ENCODE peak calls at places on chromosome 7, in eight cellular contexts. L, R, E, D, U, A, W and B are unnamed samples.

GRCh38 chr7:125563964-125564529 is 634.4 kb upstream of the POT1 start:
- DNase-seq in W (no peak), L (no peak), U (peak), D (peak), E (no peak), A (no peak), R (no peak), B (no peak)

GRCh38 chr7:142481548-142481947 is 223.7 kb upstream of the PRSS58 start:
- DNase-seq in E (no peak), R (no peak), A (no peak), W (peak), D (peak), L (no peak), U (peak), B (no peak)

GRCh38 chr7:133735222-133735621 is 391.9 kb upstream of the LRGUK start:
- DNase-seq in E (no peak), D (no peak), L (no peak), W (no peak), A (no peak), U (peak), R (no peak), B (no peak)

GRCh38 chr7:79453558-79454324 is at the start of gene MAGI2:
- DNase-seq in A (no peak), W (peak), U (no peak), D (peak), L (peak), R (peak), E (no peak), B (peak)

GRCh38 chr7:34191766-34192550 is 286.6 kb downstream of the BMPER start:
- DNase-seq in R (no peak), W (no peak), U (no peak), D (peak), E (no peak), A (no peak), L (no peak), B (peak)

GRCh38 chr7:77867208-77867915 is 68.8 kb downstream of the PHTF2 start:
- DNase-seq in A (no peak), U (peak), L (no peak), D (no peak), W (peak), R (peak), E (no peak), B (no peak)

GRCh38 chr7:103532955-103533354 is 86.9 kb upstream of the SLC26A5 start:
- DNase-seq in L (no peak), E (no peak), W (no peak), U (no peak), A (no peak), R (no peak), D (no peak), B (no peak)

GRCh38 chr7:84025332-84025927 is 169.2 kb downstream of the SEMA3A start:
- DNase-seq in W (peak), D (peak), L (peak), A (peak), R (peak), E (peak), U (peak), B (peak)

GRCh38 chr7:30327813-30328212 is 43.4 kb downstream of the ZNRF2 start:
- DNase-seq in L (no peak), U (peak), E (peak), R (no peak), D (no peak), A (no peak), W (peak), B (no peak)

GRCh38 chr7:96596120-96596826 is 113.4 kb downstream of the SEM1 start:
- DNase-seq in L (no peak), W (peak), D (peak), R (peak), E (peak), U (peak), A (no peak), B (peak)

GRCh38 chr7:1248459-1249131 is 15.9 kb downstream of the UNCX start:
- DNase-seq in D (peak), R (no peak), W (no peak), A (no peak), L (no peak), U (no peak), E (no peak), B (no peak)

GRCh38 chr7:119482671-119483070 is 790.3 kb upstream of the KCND2 start:
- DNase-seq in E (no peak), L (no peak), U (no peak), D (peak), R (no peak), W (no peak), A (no peak), B (no peak)

GRCh38 chr7:53062796-53063195 is 27.4 kb downstream of the POM121L12 start:
- DNase-seq in D (no peak), L (no peak), E (no peak), W (no peak), R (no peak), A (no peak), U (no peak), B (no peak)

GRCh38 chr7:4610768-4611467 is 71.2 kb upstream of the FOXK1 start:
- DNase-seq in D (peak), A (peak), W (peak), U (peak), E (peak), R (peak), L (peak), B (peak)

GRCh38 chr7:144407266-144407931 is 3.9 kb upstream of the NOBOX start:
- DNase-seq in W (no peak), U (peak), E (peak), L (no peak), A (no peak), D (no peak), R (no peak), B (no peak)

GRCh38 chr7:45036317-45036716 is 36.3 kb downstream of the CCM2 start:
- DNase-seq in E (no peak), A (no peak), W (no peak), L (no peak), R (no peak), U (no peak), D (peak), B (no peak)

GRCh38 chr7:44281811-44282600 is 43.4 kb downstream of the CAMK2B start:
- DNase-seq in L (peak), D (no peak), W (no peak), R (no peak), E (no peak), A (no peak), U (no peak), B (no peak)

GRCh38 chr7:101162551-101163280 is 2.7 kb downstream of the VGF start:
- DNase-seq in L (peak), W (peak), D (peak), A (no peak), U (peak), R (peak), E (peak), B (peak)

GRCh38 chr7:105493928-105494325 is 28.1 kb downstream of the PUS7 start:
- DNase-seq in W (peak), R (peak), A (no peak), L (no peak), E (no peak), U (no peak), D (no peak), B (no peak)

DNA sequence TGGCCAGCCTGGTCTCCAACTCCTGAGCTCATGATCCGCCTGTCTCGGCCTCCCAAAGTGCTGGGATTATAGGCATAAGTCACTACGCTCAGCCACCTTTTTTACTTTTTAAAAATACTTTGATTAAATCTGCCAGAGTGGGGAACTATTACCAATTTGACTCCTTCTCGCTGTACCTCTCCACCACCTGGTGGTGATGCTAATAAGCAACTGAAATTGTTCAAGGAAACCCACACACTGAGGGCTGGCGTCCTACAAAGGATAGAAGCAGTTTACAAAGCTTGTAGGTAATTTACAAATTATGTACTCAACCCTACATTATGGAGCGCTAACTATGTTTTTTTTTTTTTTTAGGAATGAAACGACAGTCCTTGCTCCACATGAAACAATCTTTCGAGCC is 111.1 kb downstream of the CPED1 start:
- DNase-seq in R (no peak), U (peak), W (no peak), E (no peak), A (no peak), L (no peak), D (peak), B (no peak)
- TF ChIP-seq CTCF in R (peak), U (peak), W (peak), E (no peak), A (peak), L (no peak), D (peak), B (peak)

DNA sequence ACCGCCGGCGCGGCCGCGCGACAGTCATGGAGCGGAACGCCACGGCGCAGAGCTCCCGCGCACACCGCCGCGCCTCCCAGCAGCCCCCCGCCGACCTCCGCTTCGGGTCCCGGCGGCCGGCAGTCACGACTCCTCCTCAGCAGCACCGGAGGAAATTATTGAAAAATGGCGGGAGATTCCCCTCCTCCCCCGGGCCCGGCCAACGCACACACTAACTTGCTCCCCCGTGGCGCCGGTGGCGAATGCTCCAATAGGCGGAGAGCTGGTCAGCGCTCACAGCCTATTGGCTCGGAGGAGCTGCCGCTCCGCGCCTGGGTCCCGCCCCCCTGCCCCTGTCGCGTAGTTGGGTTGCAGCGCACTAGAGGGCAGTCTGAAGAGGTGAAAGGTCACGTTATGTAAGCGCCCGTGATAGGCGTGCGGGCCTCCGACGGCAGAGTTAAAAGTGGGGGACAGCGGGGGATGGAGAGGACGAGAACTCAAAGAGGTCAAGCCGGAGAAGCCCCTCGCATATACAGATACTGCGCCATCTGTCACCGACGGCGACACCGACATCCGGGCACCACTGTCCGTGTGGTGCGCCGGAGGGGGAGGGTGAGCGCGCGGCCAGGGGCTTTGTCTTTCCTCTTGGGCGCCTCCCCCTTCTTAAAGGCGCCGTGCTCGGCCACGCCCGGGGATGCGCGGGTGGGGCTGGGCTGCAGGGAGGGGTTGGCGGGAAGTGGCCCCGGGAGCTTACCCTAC is at the start of gene BAZ1B:
- DNase-seq in D (peak), L (peak), R (peak), W (peak), U (peak), A (peak), E (peak), B (peak)
- TF ChIP-seq CTCF in D (peak), L (no peak), R (peak), W (peak), U (no peak), A (no peak), E (peak), B (peak)

DNA sequence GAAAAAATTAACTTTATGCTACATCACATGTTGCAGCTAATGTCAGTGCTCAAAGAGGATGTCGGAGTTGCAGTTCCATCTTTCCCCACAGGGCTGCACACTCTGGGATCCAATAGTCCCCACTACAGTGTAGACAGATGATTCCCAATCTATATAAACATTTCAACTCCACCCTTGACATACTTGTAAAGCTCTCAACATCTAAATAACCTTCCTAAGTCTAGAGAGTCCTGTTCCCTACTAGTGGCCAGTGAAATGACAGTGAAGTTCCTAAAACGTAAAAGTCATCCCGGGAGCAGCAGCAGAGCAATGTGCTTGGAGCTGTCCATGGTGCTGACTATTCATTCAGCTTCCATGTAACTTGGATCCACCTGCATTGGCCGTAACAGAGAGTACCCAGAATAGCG is 145.1 kb downstream of the GRM8 start:
- DNase-seq in L (peak), U (peak), W (peak), D (peak), A (peak), R (peak), E (peak), B (peak)
- TF ChIP-seq CTCF in L (peak), U (peak), W (peak), D (peak), A (peak), R (peak), E (peak), B (peak)

GRCh38 chr7:35261476-35262285 is 7.8 kb upstream of the TBX20 start:
- DNase-seq in L (peak), U (no peak), A (no peak), W (no peak), D (peak), R (peak), E (no peak), B (no peak)
- TF ChIP-seq CTCF in L (peak), U (no peak), A (no peak), W (no peak), D (peak), R (no peak), E (no peak), B (no peak)

GRCh38 chr7:35849158-35849831 is 48.4 kb downstream of the SEPTIN7 start:
- DNase-seq in E (peak), W (peak), R (no peak), A (no peak), D (peak), L (peak), U (no peak), B (peak)
- TF ChIP-seq CTCF in E (no peak), W (no peak), R (no peak), A (no peak), D (peak), L (no peak), U (no peak), B (no peak)

GRCh38 chr7:137625197-137625596 is 221.6 kb downstream of the DGKI start:
- DNase-seq in D (no peak), U (peak), A (peak), E (peak), W (no peak), R (no peak), L (no peak), B (peak)
- TF ChIP-seq CTCF in D (no peak), U (no peak), A (peak), E (no peak), W (no peak), R (no peak), L (no peak), B (no peak)

GRCh38 chr7:99447943-99448342 is 9.2 kb downstream of the CPSF4 start:
- DNase-seq in E (peak), L (no peak), R (no peak), A (no peak), D (no peak), U (peak), W (no peak), B (no peak)
- TF ChIP-seq CTCF in E (no peak), L (no peak), R (peak), A (peak), D (peak), U (peak), W (no peak), B (no peak)

GRCh38 chr7:75038508-75038907 is 35.1 kb downstream of the RCC1L start:
- DNase-seq in E (no peak), L (no peak), A (no peak), D (no peak), U (no peak), W (no peak), R (no peak), B (no peak)

GRCh38 chr7:75033826-75034225 is 39.8 kb downstream of the RCC1L start:
- DNase-seq in U (no peak), A (no peak), R (no peak), L (no peak), D (no peak), E (no peak), W (no peak), B (no peak)

GRCh38 chr7:75028299-75028698 is 45.3 kb downstream of the RCC1L start:
- DNase-seq in E (no peak), R (no peak), W (no peak), U (no peak), D (no peak), L (no peak), A (no peak), B (no peak)

DNA sequence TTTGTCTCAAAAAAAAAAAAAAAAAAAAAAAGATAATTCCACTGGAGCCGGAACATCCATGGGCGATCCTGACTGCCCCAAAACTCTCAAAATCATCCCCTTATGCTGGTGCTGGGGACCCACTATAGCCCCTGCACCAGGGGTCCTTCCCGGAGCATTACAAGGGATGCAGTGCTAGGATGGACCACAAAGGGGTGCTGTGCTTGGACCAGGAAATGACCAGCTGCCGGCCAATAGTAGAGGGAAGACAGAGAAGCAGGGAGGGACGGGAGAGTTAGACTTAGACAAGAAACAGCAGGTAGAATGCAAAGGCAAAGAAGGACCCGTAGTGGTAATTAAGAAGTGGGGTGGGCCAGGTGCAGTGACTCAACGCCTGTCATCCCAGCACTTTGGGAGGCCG is 40.5 kb downstream of the RCC1L start:
- DNase-seq in D (peak), W (peak), E (no peak), R (no peak), L (no peak), A (no peak), U (no peak), B (no peak)
- TF ChIP-seq CTCF in D (peak), W (peak), E (no peak), R (peak), L (no peak), A (peak), U (no peak), B (peak)

DNA sequence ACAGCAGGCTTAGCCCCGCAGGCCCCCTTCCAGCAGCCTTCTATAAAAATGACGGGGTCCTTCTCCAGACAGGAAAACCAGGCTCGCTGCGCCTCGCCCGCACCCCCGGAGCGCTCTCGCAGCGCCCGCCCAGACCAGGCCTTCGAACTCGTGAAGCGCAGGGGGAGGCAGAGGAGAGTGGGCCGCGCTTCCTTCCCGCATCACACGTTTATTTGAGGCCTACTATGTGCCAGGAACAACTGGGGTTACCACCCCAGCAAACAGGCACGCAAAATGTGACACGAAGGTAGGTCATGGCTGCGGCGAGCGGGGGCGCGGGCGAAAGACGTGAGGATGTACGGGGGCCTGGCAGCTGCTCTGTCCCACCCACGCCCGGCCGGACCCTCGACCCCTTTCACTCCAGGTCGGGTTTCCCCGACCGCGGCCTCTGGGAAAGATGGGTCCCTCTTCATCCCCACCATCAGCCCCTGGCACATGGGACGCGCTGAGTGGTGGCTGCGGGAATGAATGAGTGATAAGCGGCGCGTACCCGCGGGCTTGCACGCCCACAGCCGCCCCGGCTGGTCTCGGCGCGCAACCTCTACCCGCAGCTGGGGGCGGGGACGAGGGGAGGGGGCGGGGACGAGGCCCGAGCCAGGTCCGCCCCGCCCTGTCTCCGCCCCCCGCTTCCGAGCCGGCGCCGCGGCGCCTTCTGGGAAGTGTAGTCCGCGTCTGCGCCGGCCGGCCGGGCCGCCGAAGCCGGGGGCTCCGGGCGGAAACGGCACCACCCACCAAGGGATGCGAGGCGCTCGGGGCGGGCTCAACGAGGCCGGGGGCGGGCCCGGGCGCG is 59.1 kb downstream of the ZNF467 start:
- DNase-seq in E (peak), U (peak), A (no peak), W (peak), L (peak), D (peak), R (peak), B (peak)
- TF ChIP-seq CTCF in E (no peak), U (no peak), A (no peak), W (no peak), L (no peak), D (no peak), R (no peak), B (no peak)

GRCh38 chr7:66070222-66070621 is 5.4 kb upstream of the ASL start:
- DNase-seq in L (no peak), W (no peak), U (peak), A (no peak), D (no peak), R (no peak), E (no peak), B (no peak)

GRCh38 chr7:66076459-66077329 is 1.1 kb downstream of the ASL start:
- DNase-seq in W (no peak), A (no peak), R (peak), L (no peak), E (no peak), U (no peak), D (no peak), B (no peak)

GRCh38 chr7:66078067-66078466 is 2.4 kb downstream of the ASL start:
- DNase-seq in A (no peak), E (no peak), D (no peak), U (no peak), L (no peak), R (no peak), W (no peak), B (no peak)

GRCh38 chr7:66075590-66076458 is at the start of gene ASL:
- DNase-seq in R (peak), W (peak), A (peak), L (peak), E (peak), U (peak), D (peak), B (peak)
- TF ChIP-seq CTCF in R (no peak), W (no peak), A (no peak), L (no peak), E (no peak), U (no peak), D (no peak), B (peak)